ENCODE peak calls at places on chromosome 21, in ten cellular contexts. F is nephron progenitor cell; Q is HFFc6; P is mesothelial cell of epicardium; S is brain microvascular endothelial cell; C is NCI-H1105 treated with DMSO at 0.1 percent for 48 hours; Z is kidney tubule cell; K is adipocyte; D is activated T-helper 2 cell treated with anti-CD3 and anti-CD28 coated beads, Interferon-gamma antibody, Interleukin-2, Interleukin-4, amounts not matched to agents 10 μg/mL and 5 μg/mL and 100 μg/mL, durations not matched to agents 14 hours and 24 hours and 36 hours; X is effector memory CD4-positive, alpha-beta T cell. A is an unnamed sample.

GRCh38 chr21:44729336-44730027 is 18.1 kb upstream of the TSPEAR start:
- DNase-seq in F (no peak), Q (no peak), P (no peak), S (no peak), C (no peak), Z (no peak), K (no peak), D (no peak), X (no peak), A (no peak)

GRCh38 chr21:17270234-17270633 is 242.6 kb upstream of the CXADR start:
- DNase-seq in F (no peak), Q (peak), P (no peak), S (peak), C (peak), Z (peak), K (peak), D (no peak), X (no peak), A (peak)

GRCh38 chr21:41706678-41707077 is 60.2 kb downstream of the RIPK4 start:
- DNase-seq in F (no peak), Q (no peak), P (no peak), S (no peak), C (no peak), Z (peak), K (no peak), D (no peak), X (no peak), A (peak)

GRCh38 chr21:34510148-34511142 is 1.6 kb downstream of the KCNE1 start:
- DNase-seq in F (peak), Q (peak), P (no peak), S (peak), C (peak), Z (peak), K (peak), D (no peak), X (no peak), A (peak)

GRCh38 chr21:37145635-37146111 is 72.6 kb downstream of the TTC3 start:
- DNase-seq in F (no peak), Q (no peak), P (no peak), S (peak), C (no peak), Z (peak), K (no peak), D (no peak), X (no peak), A (peak)

GRCh38 chr21:37136261-37136660 is 63.2 kb downstream of the TTC3 start:
- DNase-seq in F (no peak), Q (no peak), P (no peak), S (no peak), C (no peak), Z (no peak), K (no peak), D (no peak), X (no peak), A (no peak)

GRCh38 chr21:41962425-41962966 is 8.7 kb upstream of the C2CD2 start:
- DNase-seq in F (no peak), Q (no peak), P (no peak), S (no peak), C (no peak), Z (no peak), K (no peak), D (no peak), X (no peak), A (no peak)

GRCh38 chr21:16419188-16419874 is 689.5 kb downstream of the USP25 start:
- DNase-seq in F (peak), Q (peak), P (no peak), S (peak), C (peak), Z (peak), K (peak), D (no peak), X (no peak), A (peak)